ENCODE peak calls at places on chromosomes 11 and 22, in ten cellular contexts. X is pancreas; I is mammary epithelial cell; Y is stimulated activated CD4-positive, alpha-beta T cell treated with anti-CD3 and anti-CD28 coated beads, Interleukin-4, amount 100 ng/mL, for 4 hours; A is H4; Z is BJ; S is stimulated activated naive CD4-positive, alpha-beta T cell; M is stimulated activated CD8-positive, alpha-beta memory T cell treated with anti-CD3 and anti-CD28 coated beads, Interleukin-4, amount 100 ng/mL, for 1 hour; D is iPS-NIHi11; V is sciatic nerve. L is an unnamed sample.

GRCh38 chr11:107705027-107705426 is 6.8 kb downstream of the SLN start:
- DNase-seq in X (no peak), A (peak; percentile 92), M (no peak), I (peak; percentile 89), S (no peak), D (no peak), Z (no peak), V (no peak), Y (no peak), L (peak; percentile 40)

GRCh38 chr11:131975624-131976420 is 605.4 kb downstream of the NTM start:
- DNase-seq in M (no peak), D (no peak), Y (no peak), V (no peak), A (no peak), S (no peak), Z (no peak), X (no peak), I (no peak), L (no peak)

GRCh38 chr11:27420722-27421572 is 51.6 kb downstream of the LGR4 start:
- DNase-seq in S (no peak), D (no peak), X (no peak), Y (no peak), M (no peak), I (no peak), A (no peak), V (no peak), Z (no peak), L (no peak)

GRCh38 chr22:44091021-44091721 is 67.1 kb downstream of the PARVB start:
- DNase-seq in Y (peak; percentile 16), V (no peak), Z (no peak), D (peak; percentile 32), I (no peak), A (peak; percentile 16), X (no peak), S (no peak), M (no peak), L (no peak)

GRCh38 chr11:22640862-22641261 is 15.2 kb upstream of the FANCF start:
- DNase-seq in V (no peak), Z (no peak), I (no peak), A (no peak), D (no peak), M (no peak), Y (no peak), X (no peak), S (no peak), L (no peak)

GRCh38 chr22:27107824-27108223 is 450.4 kb downstream of the MIAT start:
- DNase-seq in S (no peak), M (no peak), X (peak; percentile 83), I (peak; percentile 94), D (no peak), Z (peak; percentile 75), V (peak; percentile 81), A (peak; percentile 87), Y (no peak), L (peak; percentile 94)

GRCh38 chr22:42236848-42237247 is 33.6 kb downstream of the TCF20 start:
- DNase-seq in A (no peak), Y (no peak), M (no peak), I (no peak), D (no peak), X (no peak), S (no peak), V (no peak), Z (no peak), L (no peak)

GRCh38 chr22:36671398-36671797 is 32.2 kb downstream of the CACNG2 start:
- DNase-seq in I (no peak), M (no peak), Z (no peak), A (no peak), Y (no peak), D (no peak), S (no peak), V (no peak), X (no peak), L (no peak)

GRCh38 chr11:43574949-43575915 is 105.3 kb upstream of the HSD17B12 start:
- DNase-seq in M (no peak), D (peak; percentile 43), S (no peak), X (peak; percentile 68), I (no peak), A (peak; percentile 39), Y (no peak), Z (no peak), V (no peak), L (no peak)

GRCh38 chr11:75311858-75312288 is 39.6 kb downstream of the ARRB1 start:
- DNase-seq in Z (no peak), A (no peak), V (peak; percentile 93), Y (no peak), I (no peak), X (peak; percentile 63), M (no peak), S (no peak), D (no peak), L (no peak)